ENCODE peak calls at places on chromosomes 12 and 14, in nine cellular contexts. O is OCI-LY7; D is AG10803; U is nephron progenitor cell; F is neural progenitor cell; P is activated CD4-positive, CD25-positive, alpha-beta regulatory T cell treated with anti-CD3 and anti-CD28 coated beads, Interleukin-2, amount 50 U/mL, for 72 hours; T is RCC 7860; N is stimulated activated CD4-positive, alpha-beta T cell treated with anti-CD3 and anti-CD28 coated beads, Interleukin-15, amount 100 ng/mL, for 1 hour; W is CMK. M is an unnamed sample.

GRCh38 chr12:46266869-46267617 is 1.8 kb downstream of the SLC38A1 start:
- DNase-seq in F (peak; percentile 82), P (peak; percentile 53), N (peak; percentile 33), T (peak; percentile 8), O (peak; percentile 67), D (peak; percentile 61), U (peak; percentile 60), W (no peak), M (peak; percentile 64)

GRCh38 chr12:123398177-123398916 is 14.4 kb downstream of the KMT5A start:
- DNase-seq in U (no peak), T (no peak), N (no peak), F (no peak), O (no peak), P (no peak), D (peak; percentile 81), W (no peak), M (peak; percentile 90)

GRCh38 chr14:36955967-36956366 is 216.4 kb downstream of the SLC25A21 start:
- DNase-seq in D (no peak), W (no peak), U (no peak), O (no peak), T (no peak), F (no peak), P (no peak), N (no peak), M (no peak)

GRCh38 chr12:76008438-76008837 is 23.1 kb downstream of the PHLDA1 start:
- DNase-seq in D (no peak), T (no peak), U (no peak), P (no peak), F (no peak), W (no peak), N (no peak), O (no peak), M (no peak)

GRCh38 chr14:96741151-96741977 is 55.8 kb upstream of the VRK1 start:
- DNase-seq in U (peak; percentile 88), W (no peak), O (peak; percentile 59), P (peak; percentile 86), T (no peak), D (peak; percentile 29), N (peak; percentile 68), F (peak; percentile 79), M (peak; percentile 91)

GRCh38 chr14:58815046-58815701 is 177.4 kb downstream of the DACT1 start:
- DNase-seq in N (no peak), P (no peak), D (peak; percentile 82), T (peak; percentile 22), U (no peak), O (no peak), F (no peak), W (no peak), M (peak; percentile 80)

GRCh38 chr14:81516941-81517797 is 16.5 kb downstream of the SEL1L start:
- DNase-seq in O (no peak), F (peak; percentile 32), D (peak; percentile 62), N (no peak), T (no peak), U (peak; percentile 44), W (no peak), P (no peak), M (peak; percentile 72)

GRCh38 chr12:85519163-85519562 is 239.1 kb downstream of the ALX1 start:
- DNase-seq in F (peak; percentile 1), W (no peak), P (no peak), T (no peak), D (no peak), N (no peak), O (no peak), U (no peak), M (no peak)

GRCh38 chr12:27807063-27807703 is 27.1 kb upstream of the MANSC4 start:
- DNase-seq in D (no peak), W (no peak), T (no peak), U (no peak), N (no peak), P (no peak), O (no peak), F (no peak), M (no peak)

GRCh38 chr14:61870163-61870562 is 107.9 kb downstream of the SNAPC1 start:
- DNase-seq in P (no peak), D (no peak), N (no peak), O (no peak), W (no peak), U (no peak), T (no peak), F (no peak), M (no peak)

M was measured in GM03348.